ENCODE peak calls at places on chromosomes 13 and 19, in seven cellular contexts. One of them, this sample, is unnamed.

GRCh38 chr19:6260912-6261636 is 18.7 kb downstream of the MLLT1 start:
- DNase-seq in left ventricle myocardium inferior: no peak
- DNase-seq in activated T-helper 1 cell treated with Interleukin-2 at 50 U/mL for 16 hours: no peak
- DNase-seq in NCI-H1436: no peak
- DNase-seq in effector memory CD8-positive, alpha-beta T cell: no peak
- DNase-seq in stimulated activated CD4-positive, alpha-beta T cell treated with anti-CD3 and anti-CD28 coated beads, Interleukin-1b, Interleukin-23, amount 100 ng/mL, for 4 hours: no peak
- DNase-seq in activated CD8-positive, alpha-beta memory T cell treated with anti-CD3 and anti-CD28 coated beads, Interleukin-2, amount 10 ng/mL, durations not matched to agents 7 days and 5 days: peak
- DNase-seq in this sample: no peak

GRCh38 chr19:13731147-13731964 is 33.0 kb upstream of the MRI1 start:
- DNase-seq in left ventricle myocardium inferior: peak
- DNase-seq in activated T-helper 1 cell treated with Interleukin-2 at 50 U/mL for 16 hours: peak
- DNase-seq in NCI-H1436: peak
- DNase-seq in effector memory CD8-positive, alpha-beta T cell: peak
- DNase-seq in stimulated activated CD4-positive, alpha-beta T cell treated with anti-CD3 and anti-CD28 coated beads, Interleukin-1b, Interleukin-23, amount 100 ng/mL, for 4 hours: peak
- DNase-seq in activated CD8-positive, alpha-beta memory T cell treated with anti-CD3 and anti-CD28 coated beads, Interleukin-2, amount 10 ng/mL, durations not matched to agents 7 days and 5 days: peak
- DNase-seq in this sample: peak

GRCh38 chr19:7928334-7928706 is 2.4 kb upstream of the CTXN1 start:
- DNase-seq in left ventricle myocardium inferior: no peak
- DNase-seq in activated T-helper 1 cell treated with Interleukin-2 at 50 U/mL for 16 hours: no peak
- DNase-seq in NCI-H1436: no peak
- DNase-seq in effector memory CD8-positive, alpha-beta T cell: no peak
- DNase-seq in stimulated activated CD4-positive, alpha-beta T cell treated with anti-CD3 and anti-CD28 coated beads, Interleukin-1b, Interleukin-23, amount 100 ng/mL, for 4 hours: no peak
- DNase-seq in activated CD8-positive, alpha-beta memory T cell treated with anti-CD3 and anti-CD28 coated beads, Interleukin-2, amount 10 ng/mL, durations not matched to agents 7 days and 5 days: no peak
- DNase-seq in this sample: no peak

GRCh38 chr13:109785892-109786450 is 412 bp downstream of the IRS2 start:
- DNase-seq in left ventricle myocardium inferior: no peak
- DNase-seq in activated T-helper 1 cell treated with Interleukin-2 at 50 U/mL for 16 hours: no peak
- DNase-seq in NCI-H1436: no peak
- DNase-seq in effector memory CD8-positive, alpha-beta T cell: peak
- DNase-seq in stimulated activated CD4-positive, alpha-beta T cell treated with anti-CD3 and anti-CD28 coated beads, Interleukin-1b, Interleukin-23, amount 100 ng/mL, for 4 hours: no peak
- DNase-seq in activated CD8-positive, alpha-beta memory T cell treated with anti-CD3 and anti-CD28 coated beads, Interleukin-2, amount 10 ng/mL, durations not matched to agents 7 days and 5 days: no peak
- DNase-seq in this sample: peak

GRCh38 chr19:35609881-35610353 is 2.6 kb upstream of the HAUS5 start:
- DNase-seq in left ventricle myocardium inferior: no peak
- DNase-seq in activated T-helper 1 cell treated with Interleukin-2 at 50 U/mL for 16 hours: peak
- DNase-seq in NCI-H1436: no peak
- DNase-seq in effector memory CD8-positive, alpha-beta T cell: no peak
- DNase-seq in stimulated activated CD4-positive, alpha-beta T cell treated with anti-CD3 and anti-CD28 coated beads, Interleukin-1b, Interleukin-23, amount 100 ng/mL, for 4 hours: no peak
- DNase-seq in activated CD8-positive, alpha-beta memory T cell treated with anti-CD3 and anti-CD28 coated beads, Interleukin-2, amount 10 ng/mL, durations not matched to agents 7 days and 5 days: peak
- DNase-seq in this sample: no peak

GRCh38 chr19:49142866-49143335 is 12.3 kb downstream of the HRC start:
- DNase-seq in left ventricle myocardium inferior: peak
- DNase-seq in activated T-helper 1 cell treated with Interleukin-2 at 50 U/mL for 16 hours: no peak
- DNase-seq in NCI-H1436: peak
- DNase-seq in effector memory CD8-positive, alpha-beta T cell: no peak
- DNase-seq in stimulated activated CD4-positive, alpha-beta T cell treated with anti-CD3 and anti-CD28 coated beads, Interleukin-1b, Interleukin-23, amount 100 ng/mL, for 4 hours: peak
- DNase-seq in activated CD8-positive, alpha-beta memory T cell treated with anti-CD3 and anti-CD28 coated beads, Interleukin-2, amount 10 ng/mL, durations not matched to agents 7 days and 5 days: peak
- DNase-seq in this sample: no peak

GRCh38 chr19:12647047-12647446 is 19.5 kb downstream of the MAN2B1 start:
- DNase-seq in left ventricle myocardium inferior: no peak
- DNase-seq in activated T-helper 1 cell treated with Interleukin-2 at 50 U/mL for 16 hours: no peak
- DNase-seq in NCI-H1436: no peak
- DNase-seq in effector memory CD8-positive, alpha-beta T cell: no peak
- DNase-seq in stimulated activated CD4-positive, alpha-beta T cell treated with anti-CD3 and anti-CD28 coated beads, Interleukin-1b, Interleukin-23, amount 100 ng/mL, for 4 hours: no peak
- DNase-seq in activated CD8-positive, alpha-beta memory T cell treated with anti-CD3 and anti-CD28 coated beads, Interleukin-2, amount 10 ng/mL, durations not matched to agents 7 days and 5 days: no peak
- DNase-seq in this sample: no peak

GRCh38 chr19:29547981-29548380 is 22.2 kb downstream of the VSTM2B start:
- DNase-seq in left ventricle myocardium inferior: no peak
- DNase-seq in activated T-helper 1 cell treated with Interleukin-2 at 50 U/mL for 16 hours: no peak
- DNase-seq in NCI-H1436: no peak
- DNase-seq in effector memory CD8-positive, alpha-beta T cell: no peak
- DNase-seq in stimulated activated CD4-positive, alpha-beta T cell treated with anti-CD3 and anti-CD28 coated beads, Interleukin-1b, Interleukin-23, amount 100 ng/mL, for 4 hours: no peak
- DNase-seq in activated CD8-positive, alpha-beta memory T cell treated with anti-CD3 and anti-CD28 coated beads, Interleukin-2, amount 10 ng/mL, durations not matched to agents 7 days and 5 days: no peak
- DNase-seq in this sample: no peak

GRCh38 chr13:29909975-29910674 is 59.7 kb upstream of the UBL3 start:
- DNase-seq in left ventricle myocardium inferior: peak
- DNase-seq in activated T-helper 1 cell treated with Interleukin-2 at 50 U/mL for 16 hours: no peak
- DNase-seq in NCI-H1436: no peak
- DNase-seq in effector memory CD8-positive, alpha-beta T cell: no peak
- DNase-seq in stimulated activated CD4-positive, alpha-beta T cell treated with anti-CD3 and anti-CD28 coated beads, Interleukin-1b, Interleukin-23, amount 100 ng/mL, for 4 hours: no peak
- DNase-seq in activated CD8-positive, alpha-beta memory T cell treated with anti-CD3 and anti-CD28 coated beads, Interleukin-2, amount 10 ng/mL, durations not matched to agents 7 days and 5 days: no peak
- DNase-seq in this sample: no peak

This sample was measured in T-helper 22 cell.